ENCODE peak calls at places on chromosome 6, in nine cellular contexts. K, T, H, N, P, Q, F, A and S are unnamed samples.

GRCh38 chr6:139468178-139468577 is 93.7 kb upstream of the CITED2 start:
- DNase-seq in T (no peak), Q (no peak), P (no peak), N (no peak), H (no peak), K (no peak), A (no peak), F (no peak), S (no peak)

GRCh38 chr6:87922947-87923330 is 124.7 kb upstream of the SPACA1 start:
- DNase-seq in H (no peak), N (no peak), K (no peak), A (no peak), Q (no peak), P (no peak), T (no peak), F (peak), S (no peak)

GRCh38 chr6:90219168-90219985 is 77.3 kb downstream of the BACH2 start:
- DNase-seq in T (peak), A (no peak), F (peak), N (peak), P (peak), K (peak), Q (no peak), H (no peak), S (no peak)

GRCh38 chr6:135324531-135324930 is 143.4 kb downstream of the MYB start:
- DNase-seq in K (no peak), H (no peak), N (no peak), Q (no peak), P (no peak), T (no peak), F (no peak), A (no peak), S (no peak)

GRCh38 chr6:33915134-33915533 is 111.3 kb upstream of the MLN start:
- DNase-seq in P (no peak), Q (no peak), A (no peak), F (peak), N (no peak), K (no peak), T (no peak), H (no peak), S (no peak)

GRCh38 chr6:89243331-89243629 is 26.1 kb upstream of the GABRR1 start:
- DNase-seq in A (no peak), N (no peak), H (no peak), T (no peak), Q (no peak), K (no peak), P (no peak), F (no peak), S (no peak)

GRCh38 chr6:42520786-42521607 is 42.8 kb upstream of the UBR2 start:
- DNase-seq in N (peak), F (peak), Q (no peak), T (no peak), K (no peak), H (peak), A (no peak), P (peak), S (no peak)

GRCh38 chr6:152093711-152094110 is 286.2 kb downstream of the ESR1 start:
- DNase-seq in T (no peak), N (no peak), K (no peak), Q (no peak), A (no peak), P (no peak), F (no peak), H (no peak), S (no peak)

GRCh38 chr6:157019733-157020132 is 242.6 kb downstream of the ARID1B start:
- DNase-seq in P (peak), A (no peak), F (peak), H (no peak), K (peak), T (no peak), N (peak), Q (no peak), S (no peak)

GRCh38 chr6:100446115-100446921 is 18.4 kb downstream of the SIM1 start:
- DNase-seq in A (no peak), N (no peak), K (no peak), H (no peak), P (peak), Q (no peak), F (no peak), T (peak), S (no peak)

GRCh38 chr6:140012146-140012545 is 637.7 kb upstream of the CITED2 start:
- DNase-seq in N (no peak), Q (no peak), T (no peak), P (no peak), K (no peak), H (no peak), F (no peak), A (no peak), S (no peak)

GRCh38 chr6:80541186-80541585 is 434.7 kb downstream of the BCKDHB start:
- DNase-seq in A (no peak), P (peak), F (no peak), N (peak), Q (no peak), K (no peak), T (no peak), H (peak), S (no peak)

GRCh38 chr6:111888928-111889696 is 15.9 kb upstream of the FYN start:
- DNase-seq in H (no peak), P (no peak), T (no peak), F (no peak), Q (no peak), N (no peak), K (no peak), A (no peak), S (no peak)

GRCh38 chr6:166999845-167000253 is 652 bp downstream of the CEP43 start:
- DNase-seq in A (no peak), N (peak), K (no peak), P (no peak), T (no peak), Q (no peak), H (no peak), F (peak), S (no peak)

GRCh38 chr6:157221817-157222175 is 101.5 kb downstream of the TMEM242 start:
- DNase-seq in P (no peak), H (no peak), Q (no peak), K (no peak), F (no peak), T (no peak), A (no peak), N (no peak), S (peak)